ENCODE peak calls at places on chromosomes 6 and 20, in five cellular contexts. M, U, Y, T and O are unnamed samples.

GRCh38 chr20:20395856-20396600 is 28.1 kb downstream of the INSM1 start:
- DNase-seq in M (no peak), U (peak), Y (no peak), T (no peak), O (no peak)

GRCh38 chr6:148559848-148560433 is 186.9 kb upstream of the UST start:
- DNase-seq in M (peak), U (peak), Y (peak), T (peak), O (peak)

GRCh38 chr6:1485678-1486077 is 96.3 kb downstream of the FOXF2 start:
- DNase-seq in M (no peak), U (no peak), Y (no peak), T (no peak), O (no peak)

GRCh38 chr6:30450908-30451818 is 38.1 kb upstream of the HLA-E start:
- DNase-seq in M (peak), U (peak), Y (peak), T (peak), O (peak)

GRCh38 chr6:15776458-15776980 is 113.7 kb upstream of the DTNBP1 start:
- DNase-seq in M (no peak), U (no peak), Y (peak), T (no peak), O (no peak)

GRCh38 chr6:93419304-93420162 is at the start of gene EPHA7:
- DNase-seq in M (peak), U (peak), Y (no peak), T (peak), O (peak)

GRCh38 chr6:54958446-54958845 is 111.9 kb downstream of the FAM83B start:
- DNase-seq in M (no peak), U (no peak), Y (no peak), T (no peak), O (no peak)

GRCh38 chr20:364905-365794 is 15.4 kb upstream of the TRIB3 start:
- DNase-seq in M (no peak), U (peak), Y (no peak), T (no peak), O (no peak)

GRCh38 chr6:131532476-131533108 is 40.4 kb upstream of the ARG1 start:
- DNase-seq in M (no peak), U (no peak), Y (peak), T (no peak), O (no peak)

GRCh38 chr20:4956200-4956810 is 45.0 kb downstream of the SLC23A2 start:
- DNase-seq in M (no peak), U (peak), Y (no peak), T (no peak), O (no peak)

GRCh38 chr20:63190828-63191227 is 25.1 kb downstream of the YTHDF1 start:
- DNase-seq in M (no peak), U (no peak), Y (no peak), T (no peak), O (peak)

GRCh38 chr6:132199343-132199742 is 201.9 kb downstream of the MOXD1 start:
- DNase-seq in M (no peak), U (no peak), Y (no peak), T (no peak), O (no peak)

GRCh38 chr6:167759206-167759605 is 67.5 kb upstream of the AFDN start:
- DNase-seq in M (no peak), U (no peak), Y (no peak), T (no peak), O (no peak)

GRCh38 chr6:148146717-148147116 is 195.9 kb upstream of the SASH1 start:
- DNase-seq in M (no peak), U (peak), Y (no peak), T (no peak), O (no peak)

GRCh38 chr20:6848041-6848440 is 80.6 kb downstream of the BMP2 start:
- DNase-seq in M (no peak), U (no peak), Y (no peak), T (no peak), O (no peak)

GRCh38 chr6:69631552-69632346 is 165.1 kb downstream of the LMBRD1 start:
- DNase-seq in M (no peak), U (peak), Y (no peak), T (no peak), O (no peak)

GRCh38 chr6:21441386-21441785 is 152.2 kb upstream of the SOX4 start:
- DNase-seq in M (no peak), U (no peak), Y (no peak), T (no peak), O (no peak)